ENCODE peak calls at places on chromosomes 2 and 18, in four cellular contexts. B, O, N and T are unnamed samples.

GRCh38 chr2:6556755-6557154 is 309.0 kb downstream of the CMPK2 start:
- DNase-seq in B (peak; percentile 71), O (no peak), N (no peak), T (no peak)

GRCh38 chr2:48530033-48530804 is at the start of gene STON1:
- DNase-seq in B (peak; percentile 25), O (peak; percentile 64), N (peak; percentile 14), T (peak; percentile 65)

GRCh38 chr2:152298754-152299153 is 36.2 kb upstream of the FMNL2 start:
- DNase-seq in B (peak; percentile 10), O (no peak), N (no peak), T (no peak)

GRCh38 chr2:24122-24521 is 22.2 kb downstream of the FAM110C start:
- DNase-seq in B (no peak), O (no peak), N (no peak), T (no peak)

GRCh38 chr2:3536682-3537632 is 17.6 kb upstream of the ADI1 start:
- DNase-seq in B (peak; percentile 56), O (peak; percentile 77), N (no peak), T (peak; percentile 39)

GRCh38 chr2:141728886-141729285 is 401.9 kb downstream of the LRP1B start:
- DNase-seq in B (no peak), O (peak; percentile 30), N (no peak), T (no peak)

GRCh38 chr2:167733750-167734149 is 513.6 kb downstream of the STK39 start:
- DNase-seq in B (peak; percentile 11), O (no peak), N (no peak), T (no peak)

GRCh38 chr2:215437614-215438013 is 1.7 kb upstream of the FN1 start:
- DNase-seq in B (no peak), O (no peak), N (no peak), T (no peak)

GRCh38 chr18:7566587-7567486 is at the start of gene PTPRM:
- DNase-seq in B (peak; percentile 78), O (peak; percentile 71), N (peak; percentile 75), T (peak; percentile 82)

GRCh38 chr18:31614044-31614443 is 22.4 kb downstream of the TTR start:
- DNase-seq in B (no peak), O (no peak), N (no peak), T (no peak)

GRCh38 chr2:79359419-79359818 is 153.4 kb upstream of the CTNNA2 start:
- DNase-seq in B (no peak), O (no peak), N (no peak), T (no peak)

GRCh38 chr2:95275601-95276243 is 1.5 kb downstream of the PROM2 start:
- DNase-seq in B (no peak), O (no peak), N (no peak), T (no peak)

GRCh38 chr2:216857131-216857550 is 2.7 kb downstream of the TNP1 start:
- DNase-seq in B (peak; percentile 84), O (no peak), N (no peak), T (no peak)

GRCh38 chr18:40698129-40698528 is 1256.9 kb upstream of the PIK3C3 start:
- DNase-seq in B (no peak), O (no peak), N (no peak), T (no peak)

GRCh38 chr2:56444339-56444738 is 260.5 kb downstream of the CCDC85A start:
- DNase-seq in B (no peak), O (no peak), N (no peak), T (no peak)

GRCh38 chr2:147924647-147925046 is 79.8 kb downstream of the ACVR2A start:
- DNase-seq in B (no peak), O (no peak), N (no peak), T (no peak)

GRCh38 chr2:204072443-204073324 is 136.1 kb downstream of the ICOS start:
- DNase-seq in B (no peak), O (peak; percentile 72), N (peak; percentile 11), T (peak; percentile 71)

GRCh38 chr2:63902149-63902548 is 60.5 kb downstream of the UGP2 start:
- DNase-seq in B (no peak), O (no peak), N (no peak), T (no peak)

GRCh38 chr2:67437132-67437531 is 40.0 kb downstream of the ETAA1 start:
- DNase-seq in B (peak; percentile 12), O (no peak), N (no peak), T (no peak)

GRCh38 chr2:118992740-118993391 is 50.9 kb downstream of the MARCO start:
- DNase-seq in B (no peak), O (no peak), N (no peak), T (no peak)

GRCh38 chr18:55031979-55032378 is 72.7 kb upstream of the CCDC68 start:
- DNase-seq in B (no peak), O (no peak), N (no peak), T (no peak)

GRCh38 chr2:225670111-225670974 is 270.8 kb downstream of the NYAP2 start:
- DNase-seq in B (peak; percentile 74), O (no peak), N (no peak), T (no peak)
- TF ChIP-seq CTCF in B (peak; percentile 73), O (peak; percentile 68), N (peak; percentile 72), T (peak; percentile 56)

GRCh38 chr2:34736482-34736881 is 1137.4 kb upstream of the FAM98A start:
- DNase-seq in B (no peak), O (no peak), N (no peak), T (no peak)

GRCh38 chr2:34734042-34734441 is 1134.9 kb upstream of the FAM98A start:
- DNase-seq in B (no peak), O (no peak), N (no peak), T (no peak)

GRCh38 chr2:34734662-34735061 is 1135.6 kb upstream of the FAM98A start:
- DNase-seq in B (no peak), O (no peak), N (no peak), T (no peak)

DNA sequence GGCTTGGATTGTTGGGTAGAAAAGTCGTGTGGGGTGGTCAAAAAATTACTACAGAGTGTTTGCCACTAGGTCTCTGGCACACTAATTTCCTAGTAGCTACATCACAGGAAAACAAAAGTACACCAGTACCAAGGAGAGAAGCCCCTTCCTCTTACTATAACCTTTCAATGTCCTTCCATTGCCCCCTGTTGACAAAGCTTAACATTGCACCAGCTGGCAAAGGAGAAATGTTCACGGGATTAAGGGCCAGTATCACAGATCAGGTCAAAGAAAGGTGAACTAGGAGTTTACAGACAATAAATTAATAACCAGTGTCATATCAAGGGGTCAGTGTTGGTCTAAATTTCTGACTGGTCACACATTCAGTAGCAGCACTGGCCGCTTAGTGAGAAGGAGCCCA is 1139.6 kb upstream of the FAM98A start:
- DNase-seq in B (no peak), O (peak; percentile 67), N (no peak), T (peak; percentile 25)
- TF ChIP-seq CTCF in B (no peak), O (peak; percentile 80), N (peak; percentile 56), T (peak; percentile 54)

GRCh38 chr2:239590276-239590675 is 189.5 kb upstream of the HDAC4 start:
- DNase-seq in B (no peak), O (no peak), N (no peak), T (no peak)
- TF ChIP-seq CTCF in B (no peak), O (no peak), N (no peak), T (no peak)

DNA sequence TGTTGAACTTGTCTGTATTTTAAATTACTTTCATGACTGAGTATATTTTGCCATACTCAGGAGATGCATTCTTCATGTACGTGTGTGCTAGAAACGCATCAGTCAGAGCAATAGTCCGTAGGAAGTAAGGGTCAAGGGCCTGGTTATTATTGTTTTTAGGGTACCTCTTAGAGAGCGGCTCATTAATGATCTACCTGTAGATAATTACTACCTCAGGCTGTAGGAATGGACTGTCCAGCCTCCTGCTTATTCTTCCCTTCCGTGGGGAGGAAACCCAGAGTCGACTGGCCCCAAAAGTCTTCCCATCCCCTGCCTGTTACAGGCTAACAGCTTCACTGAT is 36.3 kb downstream of the TTC39C start:
- DNase-seq in B (no peak), O (no peak), N (no peak), T (no peak)
- TF ChIP-seq CTCF in B (no peak), O (no peak), N (no peak), T (no peak)

GRCh38 chr2:23460228-23460627 is 75.2 kb downstream of the KLHL29 start:
- DNase-seq in B (peak; percentile 47), O (no peak), N (no peak), T (no peak)
- TF ChIP-seq CTCF in B (peak; percentile 64), O (peak; percentile 74), N (peak; percentile 36), T (peak; percentile 19)

GRCh38 chr18:63162271-63163014 is 157.1 kb downstream of the BCL2 start:
- DNase-seq in B (peak; percentile 27), O (no peak), N (no peak), T (no peak)
- TF ChIP-seq CTCF in B (no peak), O (no peak), N (no peak), T (no peak)

DNA sequence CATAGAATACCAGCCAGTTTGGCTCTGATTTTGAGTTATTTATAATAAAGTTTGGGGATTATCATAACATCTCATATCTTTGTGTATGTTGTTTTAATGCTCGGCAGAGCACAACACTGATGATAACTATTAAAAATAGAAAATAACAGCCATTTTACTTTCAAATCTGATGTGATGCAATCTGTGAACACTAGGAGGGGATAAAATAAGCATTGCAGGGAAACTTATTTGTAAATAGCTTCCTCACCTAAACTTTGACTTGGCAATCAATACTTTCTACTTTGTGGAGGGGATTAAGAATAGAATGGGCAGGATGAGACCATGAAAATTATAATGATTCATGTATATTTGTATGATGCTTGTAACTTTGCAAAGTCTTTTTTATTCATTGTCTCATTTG is 54.4 kb downstream of the USP14 start:
- DNase-seq in B (no peak), O (no peak), N (no peak), T (no peak)
- TF ChIP-seq CTCF in B (peak; percentile 7), O (peak; percentile 45), N (peak; percentile 27), T (no peak)

GRCh38 chr2:238257786-238258700 is 18.2 kb upstream of the HES6 start:
- DNase-seq in B (no peak), O (no peak), N (no peak), T (peak; percentile 1)

GRCh38 chr2:238260879-238261278 is 21.0 kb upstream of the HES6 start:
- DNase-seq in B (no peak), O (no peak), N (no peak), T (peak; percentile 35)

GRCh38 chr2:238256594-238257104 is 16.8 kb upstream of the HES6 start:
- DNase-seq in B (peak; percentile 61), O (peak; percentile 97), N (peak; percentile 84), T (peak; percentile 85)

GRCh38 chr2:238261718-238262375 is 22.0 kb upstream of the HES6 start:
- DNase-seq in B (no peak), O (no peak), N (no peak), T (no peak)

DNA sequence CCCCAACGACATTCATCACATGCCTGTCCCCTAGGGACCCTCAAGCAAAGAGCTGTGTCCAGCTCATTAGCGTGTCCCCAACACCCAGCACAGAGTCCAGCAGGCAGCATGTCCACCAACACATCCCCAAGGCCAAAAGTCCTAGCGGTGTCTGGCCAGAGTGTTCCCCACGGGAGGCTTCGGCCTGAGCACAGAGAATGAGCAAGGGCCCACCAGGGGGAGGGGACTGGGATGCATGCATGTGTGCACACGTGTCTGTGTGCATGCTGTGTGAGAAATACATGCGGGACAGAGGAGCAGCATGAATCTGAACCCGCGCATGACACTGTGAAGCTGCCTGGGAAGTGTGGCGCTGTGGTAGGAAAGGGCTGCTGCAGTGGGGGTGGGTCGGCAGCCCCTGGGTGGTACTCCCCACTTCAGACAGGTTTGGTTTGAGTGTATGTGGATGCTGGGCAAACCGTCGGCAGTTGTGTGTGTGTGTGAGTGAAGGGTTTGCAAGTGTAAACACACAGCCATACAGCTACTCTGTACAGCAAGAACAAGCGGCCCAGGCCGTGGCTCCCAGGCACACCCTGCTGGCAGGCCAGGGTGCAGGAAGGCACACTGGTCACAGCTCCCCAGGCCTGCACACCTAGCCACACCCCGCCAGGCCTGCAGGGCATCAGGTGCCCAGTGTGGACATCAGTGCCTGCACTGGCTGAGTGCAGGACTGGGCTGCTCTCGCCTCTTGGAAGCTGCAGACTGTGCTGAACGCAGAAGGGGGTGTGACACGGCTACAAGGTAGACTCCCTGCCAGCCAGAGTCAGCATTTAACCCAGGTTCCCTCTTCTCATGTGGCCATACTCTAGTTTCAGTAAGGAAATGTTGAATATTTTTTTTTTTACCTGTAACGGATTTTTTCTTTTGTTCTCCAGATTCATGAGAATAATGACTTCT is 19.5 kb upstream of the HES6 start:
- DNase-seq in B (no peak), O (no peak), N (no peak), T (no peak)
- TF ChIP-seq CTCF in B (no peak), O (no peak), N (peak; percentile 10), T (no peak)